ENCODE peak calls at places on chromosome 1, in eight cellular contexts. Q is MV-4-11; L is Kasumi-1; U is iPS-NIHi11; Z is AG04450; R is heart left ventricle; Y is HTR-8/SVneo; E is CD8-positive, alpha-beta memory T cell. A is an unnamed sample.

GRCh38 chr1:151005729-151006330 is 872 bp downstream of the MINDY1 start:
- DNase-seq in Z (no peak), Y (no peak), R (no peak), E (no peak), L (no peak), Q (no peak), U (no peak), A (peak; percentile 22)

GRCh38 chr1:31019401-31019800 is 46.1 kb downstream of the PUM1 start:
- DNase-seq in E (no peak), U (no peak), Q (no peak), R (no peak), Z (no peak), L (no peak), Y (no peak), A (no peak)

GRCh38 chr1:200738348-200738732 is 353 bp upstream of the CAMSAP2 start:
- DNase-seq in R (no peak), L (peak; percentile 61), E (no peak), Z (no peak), Y (no peak), Q (no peak), U (no peak), A (no peak)

GRCh38 chr1:193260925-193261324 is 74.5 kb upstream of the B3GALT2 start:
- DNase-seq in Z (no peak), Q (no peak), R (no peak), U (no peak), Y (no peak), E (no peak), L (no peak), A (no peak)

GRCh38 chr1:204730826-204731459 is 45.4 kb upstream of the LRRN2 start:
- DNase-seq in Q (no peak), E (no peak), U (no peak), L (no peak), Z (no peak), R (no peak), Y (no peak), A (peak; percentile 21)

GRCh38 chr1:170355267-170355801 is 176.6 kb upstream of the GORAB start:
- DNase-seq in Z (no peak), U (no peak), Y (no peak), Q (no peak), R (no peak), L (no peak), E (no peak), A (no peak)

GRCh38 chr1:51945591-51945990 is 44.9 kb downstream of the RAB3B start:
- DNase-seq in Z (no peak), U (no peak), E (no peak), L (no peak), Q (no peak), R (no peak), Y (no peak), A (no peak)

GRCh38 chr1:227896710-227897655 is 50.7 kb downstream of the WNT9A start:
- DNase-seq in Y (no peak), U (no peak), R (peak; percentile 18), E (no peak), L (no peak), Z (no peak), Q (no peak), A (no peak)

GRCh38 chr1:182910143-182910542 is 42.8 kb downstream of the SHCBP1L start:
- DNase-seq in E (no peak), Y (no peak), L (no peak), Z (no peak), U (peak; percentile 40), R (no peak), Q (no peak), A (peak; percentile 21)

GRCh38 chr1:22678522-22678896 is 25.5 kb downstream of the C1QB start:
- DNase-seq in L (no peak), Y (no peak), U (no peak), E (no peak), R (no peak), Q (no peak), Z (no peak), A (no peak)

GRCh38 chr1:186531561-186532165 is 70.7 kb upstream of the PDC start:
- DNase-seq in L (no peak), Z (no peak), Y (no peak), E (no peak), Q (peak; percentile 13), U (no peak), R (no peak), A (no peak)

GRCh38 chr1:156749429-156750118 is 1.9 kb downstream of the HDGF start:
- DNase-seq in U (no peak), Z (no peak), R (no peak), Q (no peak), E (no peak), L (peak; percentile 23), Y (no peak), A (no peak)

GRCh38 chr1:211352985-211353515 is 26.4 kb downstream of the TRAF5 start:
- DNase-seq in R (no peak), L (peak; percentile 8), Q (no peak), Y (peak; percentile 25), U (peak; percentile 63), E (peak; percentile 74), Z (no peak), A (no peak)

GRCh38 chr1:156407344-156407743 is 38.3 kb downstream of the RHBG start:
- DNase-seq in L (no peak), Z (no peak), U (peak; percentile 74), R (no peak), E (no peak), Y (no peak), Q (no peak), A (no peak)

GRCh38 chr1:39926343-39926769 is 24.6 kb upstream of the MYCL start:
- DNase-seq in E (no peak), Y (no peak), Z (no peak), L (no peak), Q (peak; percentile 17), R (peak; percentile 40), U (no peak), A (no peak)

GRCh38 chr1:84715620-84716019 is 25.4 kb upstream of the SSX2IP start:
- DNase-seq in E (no peak), L (no peak), Y (no peak), U (no peak), R (no peak), Z (no peak), Q (no peak), A (no peak)

GRCh38 chr1:247561711-247562110 is 12.8 kb downstream of the GCSAML start:
- DNase-seq in U (no peak), Q (no peak), L (no peak), R (no peak), Y (no peak), Z (no peak), E (no peak), A (no peak)

GRCh38 chr1:217090073-217090911 is 367.1 kb upstream of the ESRRG start:
- DNase-seq in Y (no peak), L (no peak), Q (no peak), R (no peak), E (no peak), U (no peak), Z (no peak), A (peak; percentile 49)

GRCh38 chr1:152621993-152622392 is 910 bp downstream of the LCE3A start:
- DNase-seq in E (no peak), Z (no peak), R (no peak), U (no peak), L (no peak), Y (no peak), Q (peak; percentile 52), A (no peak)

GRCh38 chr1:14415396-14415795 is 183.1 kb upstream of the KAZN start:
- DNase-seq in L (no peak), E (no peak), Q (no peak), U (peak; percentile 72), R (no peak), Y (no peak), Z (no peak), A (no peak)

GRCh38 chr1:158212315-158212714 is 31.6 kb downstream of the CD1D start:
- DNase-seq in Z (no peak), U (no peak), L (no peak), R (no peak), E (no peak), Q (no peak), Y (no peak), A (no peak)

GRCh38 chr1:18347559-18347958 is 133.2 kb upstream of the KLHDC7A start:
- DNase-seq in E (no peak), R (no peak), L (no peak), Y (no peak), U (no peak), Z (no peak), Q (no peak), A (no peak)

GRCh38 chr1:238252033-238252802 is 361.5 kb upstream of the ZP4 start:
- DNase-seq in U (peak; percentile 64), Q (peak; percentile 59), Y (peak; percentile 31), R (no peak), E (no peak), L (peak; percentile 72), Z (no peak), A (peak; percentile 24)

GRCh38 chr1:9101510-9102146 is 27.3 kb downstream of the GPR157 start:
- DNase-seq in U (peak; percentile 85), E (no peak), L (peak; percentile 79), Q (peak; percentile 69), R (no peak), Y (peak; percentile 56), Z (peak; percentile 38), A (peak; percentile 99)

GRCh38 chr1:27116697-27117096 is 38.2 kb downstream of the SLC9A1 start:
- DNase-seq in Z (no peak), U (no peak), R (no peak), Q (peak; percentile 96), E (no peak), L (peak; percentile 96), Y (no peak), A (no peak)

GRCh38 chr1:241411776-241412338 is 54.9 kb upstream of the RGS7 start:
- DNase-seq in Q (no peak), Z (no peak), L (no peak), Y (no peak), E (no peak), U (no peak), R (no peak), A (no peak)

GRCh38 chr1:93244298-93245069 is 64.0 kb downstream of the CCDC18 start:
- DNase-seq in R (no peak), E (no peak), Q (no peak), L (no peak), Y (no peak), Z (no peak), U (no peak), A (no peak)

GRCh38 chr1:7120863-7121621 is 335.8 kb downstream of the CAMTA1 start:
- DNase-seq in Q (peak; percentile 72), R (no peak), U (no peak), Y (no peak), Z (no peak), E (no peak), L (peak; percentile 52), A (no peak)

GRCh38 chr1:39452081-39452480 is 39.4 kb upstream of the BMP8A start:
- DNase-seq in U (no peak), Z (no peak), R (no peak), Q (no peak), L (no peak), Y (no peak), E (no peak), A (no peak)

GRCh38 chr1:222251813-222252212 is 296.1 kb downstream of the HHIPL2 start:
- DNase-seq in Y (no peak), U (no peak), Q (no peak), R (no peak), L (no peak), E (no peak), Z (no peak), A (no peak)

GRCh38 chr1:25462732-25463131 is 32.0 kb downstream of the MACO1 start:
- DNase-seq in R (no peak), L (no peak), U (no peak), Y (no peak), Q (no peak), Z (no peak), E (no peak), A (no peak)